ENCODE peak calls at places on chromosomes 11 and 22, in four cellular contexts. D is SK-N-SH, N is H1, I is GM12892. U is an unnamed sample.

GRCh38 chr11:10893713-10894112 is 35.9 kb upstream of the ZBED5 start:
- DNase-seq in D (no peak), N (no peak), I (no peak), U (no peak)

GRCh38 chr11:107282195-107282594 is 175.4 kb downstream of the CWF19L2 start:
- DNase-seq in I (no peak), N (no peak), D (no peak), U (no peak)

GRCh38 chr11:5618807-5619206 is 6.0 kb upstream of the TRIM34 start:
- DNase-seq in I (no peak), N (no peak), D (no peak), U (no peak)

GRCh38 chr11:36000616-36001190 is 56.8 kb downstream of the LDLRAD3 start:
- DNase-seq in D (no peak), I (no peak), N (no peak), U (no peak)

GRCh38 chr11:8871283-8871775 is 39.7 kb upstream of the AKIP1 start:
- DNase-seq in N (peak), D (peak), I (no peak), U (no peak)

GRCh38 chr22:45212306-45212709 is 28.4 kb downstream of the KIAA0930 start:
- DNase-seq in N (no peak), D (peak), I (no peak), U (no peak)

GRCh38 chr11:132142554-132142953 is 772.1 kb downstream of the NTM start:
- DNase-seq in N (no peak), I (no peak), D (no peak), U (no peak)

GRCh38 chr11:130674686-130675085 is 226.2 kb downstream of the ADAMTS15 start:
- DNase-seq in D (no peak), I (no peak), N (no peak), U (no peak)

GRCh38 chr11:3609416-3610265 is 32.2 kb downstream of the ART5 start:
- DNase-seq in N (peak), I (no peak), D (peak), U (no peak)

GRCh38 chr11:108224908-108225786 is 2.3 kb downstream of the ATM start:
- DNase-seq in I (no peak), N (no peak), D (no peak), U (no peak)

GRCh38 chr11:12963789-12964536 is 45.2 kb upstream of the RASSF10 start:
- DNase-seq in N (peak), D (peak), I (peak), U (peak)
- TF ChIP-seq TAF1 in N (no peak), D (no peak), I (no peak), U (no peak)

DNA sequence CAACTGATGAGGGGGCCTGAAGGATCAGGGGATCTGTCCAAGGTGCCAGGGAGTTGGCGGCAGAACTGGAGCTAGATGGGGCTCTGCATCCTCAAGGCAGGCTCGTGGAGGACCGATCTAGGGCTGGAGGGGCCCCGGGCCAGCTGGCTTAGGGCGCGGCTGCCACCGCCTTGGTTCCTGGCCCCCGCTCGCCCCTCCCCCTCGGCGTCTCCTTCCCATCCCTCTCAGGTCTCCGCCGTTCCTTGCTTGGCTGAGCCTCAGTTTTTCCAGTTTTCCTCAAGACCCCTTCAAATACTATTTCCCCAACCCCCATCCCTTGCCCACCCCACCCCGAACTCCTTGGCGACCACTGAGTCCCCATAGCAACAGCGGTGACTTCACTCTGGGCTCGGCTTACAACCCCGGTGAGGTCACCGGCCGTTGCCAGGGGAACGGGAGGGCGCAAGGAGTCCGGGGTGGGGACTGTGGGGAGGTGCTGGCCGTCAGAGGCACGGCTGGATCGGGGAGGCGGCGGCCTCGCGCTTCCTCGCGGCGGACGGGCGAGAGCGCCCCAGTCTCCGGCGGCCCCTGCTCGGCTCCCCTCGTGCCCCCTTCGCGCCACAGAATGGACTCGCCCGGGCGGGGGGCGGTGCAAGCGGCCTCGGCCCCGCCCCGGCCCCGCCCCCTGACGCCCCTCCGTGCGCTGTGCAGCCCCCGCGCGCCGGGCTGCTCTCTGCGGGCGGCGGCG is 7.5 kb downstream of the FREY1 start:
- DNase-seq in N (peak), D (peak), I (peak), U (peak)
- TF ChIP-seq TAF1 in N (no peak), D (no peak), I (no peak), U (no peak)

GRCh38 chr11:2377511-2378443 is 667 bp downstream of the CD81 start:
- DNase-seq in N (peak), D (peak), I (no peak), U (peak)
- TF ChIP-seq TAF1 in N (no peak), D (peak), I (no peak), U (no peak)

DNA sequence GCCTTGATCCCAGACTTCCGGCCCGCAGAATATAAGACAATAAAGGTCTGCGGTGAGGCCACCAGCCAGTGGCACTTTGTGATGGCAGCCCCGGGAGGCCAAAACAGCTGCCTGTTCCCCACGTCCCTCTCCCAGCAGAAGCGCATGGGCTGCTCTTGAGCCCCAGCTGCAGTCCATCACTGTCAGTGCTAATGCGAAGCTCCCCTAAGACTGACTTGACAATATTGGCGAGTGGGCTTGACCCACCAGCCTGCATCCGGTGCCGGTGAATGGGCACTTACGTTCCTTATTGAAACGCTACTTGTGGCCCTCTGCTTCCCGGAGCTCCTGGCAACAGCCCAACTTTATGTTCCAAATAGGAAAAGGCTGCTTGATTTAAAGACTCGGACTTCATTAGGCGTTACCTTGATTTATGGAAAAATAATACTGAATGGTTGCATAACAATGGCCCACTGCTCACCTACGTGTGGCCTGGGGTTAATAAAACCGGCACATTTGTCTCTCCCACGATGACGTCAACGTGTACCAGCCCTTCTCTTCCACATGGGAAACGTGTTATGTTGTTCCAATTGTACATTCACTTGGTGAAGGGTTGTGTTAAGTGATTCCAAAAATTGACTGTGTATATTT is 93.4 kb upstream of the SEPTIN5 start:
- DNase-seq in D (no peak), N (no peak), I (no peak), U (no peak)
- TF ChIP-seq TAF1 in D (no peak), N (no peak), I (no peak), U (no peak)

GRCh38 chr22:48143856-48144255 is 1381.4 kb downstream of the TBC1D22A start:
- DNase-seq in I (no peak), D (no peak), N (no peak), U (no peak)
- TF ChIP-seq TAF1 in I (no peak), D (no peak), N (no peak), U (no peak)

DNA sequence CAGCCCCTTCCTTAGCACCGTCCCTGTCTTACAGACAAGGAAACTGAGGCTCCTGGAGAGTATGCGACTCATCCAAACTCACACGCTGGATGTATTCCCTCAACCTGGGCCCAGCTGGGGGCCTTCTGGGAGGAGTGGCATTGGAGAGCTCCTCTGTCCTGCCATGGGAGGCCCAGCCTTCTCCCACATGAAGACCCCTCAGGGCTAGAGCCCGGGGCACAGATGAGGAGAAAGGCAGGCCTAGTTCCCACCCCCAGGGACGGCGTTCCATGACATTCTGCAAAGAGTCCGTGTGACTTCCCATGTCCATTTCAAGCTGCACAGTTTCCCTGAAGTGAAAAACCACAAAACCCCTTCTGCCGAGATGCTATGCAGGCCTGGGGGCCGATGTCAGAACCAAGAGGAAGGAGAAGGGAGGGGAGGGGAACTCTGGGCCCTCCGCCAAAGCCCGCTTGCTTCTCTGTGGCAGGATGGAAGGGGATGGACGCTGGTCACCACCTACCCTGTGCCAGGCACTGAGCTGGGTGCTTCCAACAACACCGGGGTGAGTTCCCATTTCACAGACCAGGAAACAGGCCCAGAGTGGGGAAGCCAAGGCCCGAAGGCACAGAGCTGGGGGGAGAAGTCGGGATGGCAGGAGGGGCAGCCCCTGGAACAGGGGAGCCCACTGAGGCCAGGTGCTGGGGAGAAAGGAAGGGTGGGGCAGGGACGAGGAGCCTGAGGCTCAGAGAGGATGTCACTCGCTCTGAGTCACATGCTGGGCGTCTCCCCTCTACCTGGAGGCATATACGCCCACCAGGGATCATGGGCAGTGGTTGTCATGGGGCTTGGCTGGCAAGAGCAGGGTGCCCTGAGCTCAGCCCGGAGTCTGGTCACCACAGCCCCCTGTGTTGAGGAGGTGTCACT is 15.7 kb downstream of the RAC2 start:
- DNase-seq in D (no peak), I (no peak), N (no peak), U (no peak)
- TF ChIP-seq TAF1 in D (no peak), I (no peak), N (no peak), U (no peak)

GRCh38 chr11:66834943-66835342 is 8.3 kb upstream of the RCE1 start:
- DNase-seq in D (no peak), N (no peak), I (no peak), U (no peak)
- TF ChIP-seq TAF1 in D (no peak), N (no peak), I (no peak), U (no peak)

GRCh38 chr11:101441747-101442146 is 142.1 kb downstream of the TRPC6 start:
- DNase-seq in I (no peak), D (no peak), N (no peak), U (no peak)
- TF ChIP-seq TAF1 in I (no peak), D (no peak), N (no peak), U (no peak)

GRCh38 chr22:38082986-38083710 is 836 bp downstream of the SLC16A8 start:
- DNase-seq in N (no peak), I (no peak), D (no peak), U (no peak)
- TF ChIP-seq TAF1 in N (no peak), I (no peak), D (no peak), U (no peak)

GRCh38 chr11:57097149-57097548 is 84.6 kb upstream of the LRRC55 start:
- DNase-seq in N (no peak), D (no peak), I (no peak), U (no peak)
- TF ChIP-seq TAF1 in N (no peak), D (no peak), I (no peak), U (no peak)

U was measured in GM12891.